ENCODE peak calls at places on chromosomes 11 and 22, in seven cellular contexts. J is spleen; S is testis; M is lung; F is CD8-positive, alpha-beta memory T cell; D is right lobe of liver; B is heart left ventricle. R is an unnamed sample. For H3K4me1, the result is how much of the 10 kb centered on the place peaks cover.

GRCh38 chr11:111836766-111837165 is 34.6 kb downstream of the ALG9 start:
- DNase-seq in S (no peak), F (no peak), J (no peak), B (no peak), D (no peak), M (no peak), R (no peak)

GRCh38 chr11:46930089-46930488 is 6.5 kb upstream of the CSTPP1 start:
- DNase-seq in J (no peak), B (no peak), D (no peak), M (no peak), S (no peak), F (no peak), R (no peak)

GRCh38 chr11:17229481-17230152 is 21.8 kb upstream of the PIK3C2A start:
- DNase-seq in D (no peak), J (no peak), F (no peak), B (no peak), S (no peak), M (no peak), R (no peak)

GRCh38 chr11:101436511-101437142 is 147.2 kb downstream of the TRPC6 start:
- DNase-seq in B (no peak), D (no peak), F (no peak), M (no peak), J (no peak), S (peak), R (no peak)

GRCh38 chr22:43009444-43009843 is 5.5 kb downstream of the PACSIN2 start:
- DNase-seq in J (no peak), M (no peak), D (no peak), S (no peak), B (no peak), F (no peak), R (no peak)

GRCh38 chr11:10708131-10708530 is 14.6 kb upstream of the IRAG1 start:
- DNase-seq in D (no peak), J (no peak), M (no peak), S (peak), B (no peak), F (no peak), R (no peak)

GRCh38 chr11:97361812-97362378 is 972.1 kb downstream of the JRKL start:
- DNase-seq in M (no peak), D (no peak), F (no peak), S (no peak), B (no peak), J (no peak), R (no peak)

GRCh38 chr22:26893034-26893710 is 235.8 kb downstream of the MIAT start:
- DNase-seq in J (no peak), S (no peak), M (peak), D (no peak), F (no peak), B (no peak), R (no peak)

GRCh38 chr22:17131686-17132085 is 10.5 kb upstream of the TMEM121B start:
- DNase-seq in B (peak), J (peak), D (no peak), S (no peak), F (no peak), M (no peak), R (no peak)

GRCh38 chr11:65355013-65355775 is 643 bp downstream of the TIGD3 start:
- DNase-seq in J (peak), B (peak), M (peak), S (no peak), D (no peak), F (peak), R (peak)

GRCh38 chr22:19599626-19600243 is 75.5 kb upstream of the CLDN5 start:
- DNase-seq in D (no peak), F (no peak), J (no peak), B (no peak), S (no peak), M (no peak), R (no peak)

GRCh38 chr11:2293396-2294339 is 8.1 kb downstream of the C11orf21 start:
- DNase-seq in J (no peak), S (peak), D (peak), F (no peak), M (no peak), B (peak), R (peak)

GRCh38 chr11:127493330-127493729 is 492.8 kb upstream of the KIRREL3 start:
- DNase-seq in F (no peak), S (peak), D (no peak), J (no peak), B (no peak), M (no peak), R (no peak)

GRCh38 chr11:65695459-65696241 is 16.4 kb upstream of the KAT5 start:
- DNase-seq in F (no peak), B (no peak), J (no peak), D (no peak), M (no peak), S (peak), R (peak)

GRCh38 chr11:116576523-116576922 is 196.3 kb downstream of the BUD13 start:
- DNase-seq in M (no peak), S (no peak), B (no peak), D (no peak), F (no peak), J (no peak), R (no peak)

GRCh38 chr11:63609536-63609935 is 4.7 kb downstream of the PLAAT3 start:
- DNase-seq in S (peak), F (no peak), J (no peak), B (no peak), D (peak), M (no peak), R (no peak)

GRCh38 chr22:38239101-38239761 is 33.6 kb downstream of the TMEM184B start:
- DNase-seq in J (no peak), M (peak), D (no peak), F (no peak), B (no peak), S (peak), R (no peak)

DNA sequence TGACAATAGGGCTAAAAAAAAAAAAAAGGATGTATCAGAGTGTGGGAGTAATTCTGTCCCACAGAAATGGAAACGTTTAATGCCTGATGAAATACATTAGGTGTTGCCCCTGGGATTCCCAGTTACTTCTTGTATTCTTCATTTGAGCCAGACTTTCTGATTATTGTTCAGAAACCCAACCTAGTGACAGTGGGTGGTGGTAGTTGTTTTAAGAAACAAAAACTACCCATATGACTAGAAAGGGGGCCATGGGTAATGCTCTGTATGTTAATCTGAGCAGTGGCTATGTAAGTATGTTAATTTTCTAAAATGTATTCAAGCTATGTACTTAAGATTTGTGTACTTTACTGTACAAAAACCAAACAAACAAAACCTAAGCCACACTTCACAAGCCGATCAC is 122.9 kb downstream of the DBX1 start:
- DNase-seq in B (no peak), S (no peak), J (no peak), D (no peak), F (no peak), M (no peak), R (no peak)
- H3K4me1 ChIP-seq in B (under half), S (under half), J (under half), D (under half), F (under half), M (under half), R (under half)

GRCh38 chr11:69337211-69337721 is 43.3 kb downstream of the MYEOV start:
- DNase-seq in S (no peak), M (no peak), B (no peak), D (no peak), J (no peak), F (peak), R (peak)
- H3K27ac ChIP-seq in S (no peak), M (no peak), B (no peak), D (no peak), J (no peak), F (no peak), R (peak)

GRCh38 chr11:21921151-21921550 is 271.7 kb upstream of the ANO5 start:
- DNase-seq in J (no peak), M (no peak), F (no peak), D (no peak), B (no peak), S (no peak), R (no peak)
- H3K4me1 ChIP-seq in J (under half), M (under half), F (under half), D (under half), B (under half), S (under half), R (under half)

GRCh38 chr11:73216466-73216865 is 1.6 kb upstream of the P2RY2 start:
- DNase-seq in S (no peak), F (no peak), J (no peak), B (no peak), M (no peak), D (no peak), R (no peak)

GRCh38 chr11:73217810-73218105 is 323 bp upstream of the P2RY2 start:
- DNase-seq in M (no peak), B (no peak), J (no peak), S (no peak), D (no peak), F (no peak), R (no peak)

GRCh38 chr11:73217131-73217809 is 811 bp upstream of the P2RY2 start:
- DNase-seq in F (no peak), D (no peak), B (no peak), J (peak), M (no peak), S (peak), R (peak)

GRCh38 chr11:73213196-73214143 is 4.6 kb upstream of the P2RY2 start:
- DNase-seq in B (no peak), S (no peak), M (no peak), D (peak), J (peak), F (no peak), R (no peak)

DNA sequence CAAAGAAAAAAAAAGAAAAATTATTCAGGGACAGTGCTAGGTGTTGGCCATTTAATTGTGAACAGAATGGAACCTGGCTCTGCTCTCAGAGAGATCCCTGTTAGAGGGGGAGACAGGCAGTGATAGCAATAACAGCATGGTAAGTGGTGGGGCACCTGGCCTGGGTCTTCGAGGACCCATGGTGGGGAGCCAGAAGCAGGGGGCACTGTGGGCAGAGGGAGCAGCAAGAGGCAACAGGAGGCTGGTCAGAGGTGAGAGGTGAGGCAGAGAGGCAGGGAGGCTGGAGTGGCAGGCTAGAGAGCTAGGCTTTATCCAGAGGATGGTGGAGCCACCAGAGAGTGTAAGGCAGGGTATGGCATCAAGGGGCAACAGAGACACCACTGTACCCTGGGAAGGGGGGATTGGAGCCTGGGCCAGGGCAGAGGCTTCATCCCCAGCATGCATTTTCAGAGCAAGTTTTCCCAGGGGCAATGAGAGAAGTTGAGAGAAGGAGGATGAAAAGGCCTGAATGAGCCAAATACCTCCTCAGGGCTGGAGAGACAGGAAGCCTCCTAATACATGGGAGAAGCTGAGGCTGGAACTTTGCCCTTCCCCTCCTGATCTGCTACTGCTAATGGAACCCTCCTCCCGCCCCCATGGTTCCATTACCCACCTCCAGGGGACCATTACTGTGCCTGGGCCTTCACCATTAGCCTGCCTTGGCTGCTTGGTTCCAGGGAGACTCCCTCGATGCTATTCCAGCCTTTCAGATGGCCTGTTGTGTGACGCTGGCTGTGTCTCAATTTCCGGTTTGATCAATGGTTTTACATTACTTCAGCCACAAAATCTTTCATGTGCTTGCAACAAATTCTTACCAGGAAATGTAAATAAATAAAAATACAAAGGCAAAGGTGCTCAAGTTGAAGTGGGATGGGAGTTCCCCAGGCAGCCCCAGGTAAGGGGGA is 2.6 kb upstream of the P2RY2 start:
- DNase-seq in S (no peak), J (peak), M (no peak), F (no peak), D (no peak), B (no peak), R (no peak)
- H3K27ac ChIP-seq in S (no peak), J (peak), M (no peak), F (no peak), D (no peak), B (no peak), R (no peak)

GRCh38 chr11:44698228-44698923 is 28.4 kb upstream of the TSPAN18 start:
- DNase-seq in F (no peak), M (no peak), D (no peak), S (no peak), J (no peak), B (no peak), R (no peak)

GRCh38 chr11:44702897-44703296 is 23.9 kb upstream of the TSPAN18 start:
- DNase-seq in B (no peak), M (no peak), J (peak), S (no peak), D (no peak), F (no peak), R (no peak)

GRCh38 chr11:44699497-44699896 is 27.3 kb upstream of the TSPAN18 start:
- DNase-seq in J (peak), S (no peak), B (no peak), F (no peak), D (no peak), M (no peak), R (no peak)

GRCh38 chr11:44701276-44701675 is 25.5 kb upstream of the TSPAN18 start:
- DNase-seq in B (no peak), J (no peak), S (no peak), D (no peak), M (no peak), F (no peak), R (no peak)

GRCh38 chr11:44700009-44700408 is 26.8 kb upstream of the TSPAN18 start:
- DNase-seq in D (no peak), B (no peak), M (no peak), F (no peak), J (no peak), S (no peak), R (no peak)
- H3K4me1 ChIP-seq in D (under half), B (under half), M (under half), F (under half), J (under half), S (under half), R (under half)

GRCh38 chr22:21641417-21641794 is 696 bp upstream of the SDF2L1 start:
- DNase-seq in F (no peak), J (no peak), D (peak), B (no peak), S (peak), M (peak), R (peak)
- H3K27ac ChIP-seq in F (peak), J (peak), D (no peak), B (peak), S (no peak), M (peak), R (peak)

GRCh38 chr11:12831471-12832202 is 157.4 kb downstream of the TEAD1 start:
- DNase-seq in S (no peak), J (no peak), D (no peak), B (no peak), F (no peak), M (no peak), R (no peak)
- H3K4me1 ChIP-seq in S (under half), J (under half), D (under half), B (under half), F (under half), M (under half), R (under half)

R was measured in pancreas.